ENCODE peak calls at places on chromosome 7, in seven cellular contexts. Z, M, T, J, L, I and F are unnamed samples.

GRCh38 chr7:53428045-53428444 is 392.6 kb downstream of the POM121L12 start:
- DNase-seq in T (no peak), I (no peak), Z (no peak), L (no peak), M (no peak), J (no peak), F (no peak)

GRCh38 chr7:429828-430180 is 89.8 kb downstream of the PDGFA start:
- DNase-seq in Z (no peak), M (no peak), J (no peak), L (no peak), T (no peak), I (no peak), F (no peak)

GRCh38 chr7:84058311-84059076 is 136.1 kb downstream of the SEMA3A start:
- DNase-seq in J (no peak), L (no peak), Z (no peak), I (no peak), M (no peak), T (peak; percentile 82), F (no peak)

GRCh38 chr7:99679400-99680191 is at the start of gene CYP3A5:
- DNase-seq in I (no peak), J (no peak), T (no peak), Z (peak; percentile 24), L (no peak), M (peak; percentile 90), F (no peak)

GRCh38 chr7:45703911-45704682 is 129.9 kb downstream of the ADCY1 start:
- DNase-seq in I (no peak), Z (no peak), T (no peak), L (no peak), J (no peak), M (no peak), F (no peak)

GRCh38 chr7:17274551-17275245 is 23.8 kb upstream of the AHR start:
- DNase-seq in I (no peak), J (no peak), T (no peak), M (no peak), Z (no peak), L (no peak), F (no peak)

GRCh38 chr7:94052398-94053180 is 48.4 kb upstream of the BET1 start:
- DNase-seq in J (no peak), T (no peak), I (no peak), L (peak; percentile 27), M (no peak), Z (no peak), F (no peak)

GRCh38 chr7:67462781-67463191 is 466.2 kb downstream of the TYW1 start:
- DNase-seq in L (no peak), M (no peak), Z (no peak), I (peak; percentile 88), T (no peak), J (no peak), F (peak; percentile 26)

GRCh38 chr7:75696263-75697037 is 42.3 kb downstream of the HIP1 start:
- DNase-seq in T (no peak), M (no peak), L (no peak), J (no peak), Z (no peak), I (no peak), F (no peak)

GRCh38 chr7:121696954-121697353 is 176.0 kb upstream of the PTPRZ1 start:
- DNase-seq in J (no peak), L (no peak), T (no peak), M (no peak), Z (no peak), I (no peak), F (no peak)
- TF ChIP-seq JUND in J (no peak), L (no peak), T (no peak), M (no peak), Z (no peak), I (no peak), F (no peak)

GRCh38 chr7:155871211-155871610 is 58.9 kb upstream of the SHH start:
- DNase-seq in Z (no peak), L (no peak), J (peak; percentile 19), M (no peak), T (no peak), I (no peak), F (no peak)
- TF ChIP-seq JUND in Z (no peak), L (no peak), J (no peak), M (no peak), T (no peak), I (no peak), F (no peak)

GRCh38 chr7:27781188-27781587 is 41.2 kb downstream of the TAX1BP1 start:
- DNase-seq in I (no peak), Z (no peak), L (no peak), M (no peak), J (no peak), T (no peak), F (peak; percentile 51)

GRCh38 chr7:27784399-27785053 is 44.6 kb downstream of the TAX1BP1 start:
- DNase-seq in L (no peak), I (peak; percentile 40), J (no peak), T (peak; percentile 81), M (peak; percentile 43), Z (peak; percentile 76), F (peak; percentile 71)

GRCh38 chr7:27777662-27778061 is 37.7 kb downstream of the TAX1BP1 start:
- DNase-seq in L (no peak), J (no peak), M (no peak), I (no peak), T (no peak), Z (no peak), F (no peak)

GRCh38 chr7:27779873-27780272 is 39.9 kb downstream of the TAX1BP1 start:
- DNase-seq in Z (no peak), T (no peak), J (no peak), M (no peak), L (no peak), I (no peak), F (no peak)

GRCh38 chr7:27782849-27783248 is 42.9 kb downstream of the TAX1BP1 start:
- DNase-seq in J (no peak), L (no peak), Z (no peak), I (no peak), M (no peak), T (no peak), F (no peak)
- TF ChIP-seq JUND in J (no peak), L (no peak), Z (no peak), I (peak; percentile 12), M (no peak), T (no peak), F (no peak)

DNA sequence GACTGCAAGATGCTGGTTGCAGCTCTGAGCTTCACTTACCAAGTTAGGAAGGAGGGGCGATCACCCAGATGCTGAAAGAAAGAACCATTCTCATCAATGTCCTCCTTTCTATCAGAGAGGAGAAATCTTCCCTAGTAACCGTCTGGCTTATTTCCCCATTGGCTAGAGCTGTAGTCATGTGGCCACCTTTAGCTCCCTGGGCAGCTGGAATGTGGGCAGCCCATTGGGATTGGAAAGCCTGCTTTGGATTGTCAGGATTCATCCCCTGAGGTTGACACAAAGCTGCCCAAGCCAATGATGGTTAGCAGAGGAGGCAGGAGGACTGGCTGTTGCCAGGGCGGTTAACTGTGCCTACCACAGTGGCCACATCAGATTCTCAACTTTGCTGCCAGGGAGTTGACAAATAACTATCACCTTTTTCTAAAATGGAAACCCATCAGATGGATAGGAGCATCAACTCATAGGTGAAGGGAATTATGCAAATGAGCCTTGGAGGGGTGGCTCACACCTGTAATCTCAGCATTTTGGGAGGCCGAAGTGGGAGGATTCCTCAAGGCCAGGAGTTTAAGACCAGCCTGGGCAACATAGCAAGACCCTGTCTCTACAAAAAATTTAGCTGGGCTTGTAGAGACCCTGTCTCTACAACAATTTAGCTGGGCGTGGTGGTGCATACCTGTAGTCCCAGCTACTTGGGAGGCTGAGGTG is 206.4 kb upstream of the GALNT17 start:
- DNase-seq in T (no peak), J (peak; percentile 61), I (no peak), L (no peak), M (no peak), Z (no peak), F (no peak)
- TF ChIP-seq JUND in T (no peak), J (no peak), I (no peak), L (no peak), M (no peak), Z (no peak), F (no peak)

GRCh38 chr7:47326220-47326619 is 255.7 kb downstream of the TNS3 start:
- DNase-seq in Z (no peak), L (no peak), I (no peak), J (peak; percentile 38), T (peak; percentile 7), M (no peak), F (no peak)
- TF ChIP-seq JUND in Z (no peak), L (no peak), I (peak; percentile 66), J (no peak), T (no peak), M (no peak), F (no peak)

GRCh38 chr7:6232130-6232529 is 40.3 kb downstream of the CYTH3 start:
- DNase-seq in Z (no peak), I (no peak), M (no peak), J (no peak), L (no peak), T (no peak), F (no peak)

GRCh38 chr7:6232534-6232933 is 39.9 kb downstream of the CYTH3 start:
- DNase-seq in J (no peak), M (peak; percentile 36), Z (no peak), L (no peak), T (no peak), I (no peak), F (no peak)

GRCh38 chr7:6228363-6228762 is 44.1 kb downstream of the CYTH3 start:
- DNase-seq in J (no peak), L (no peak), M (peak; percentile 62), Z (no peak), I (peak; percentile 50), T (no peak), F (no peak)

GRCh38 chr7:6228865-6229264 is 43.6 kb downstream of the CYTH3 start:
- DNase-seq in T (no peak), L (peak; percentile 40), I (peak; percentile 82), M (peak; percentile 70), Z (no peak), J (no peak), F (no peak)

DNA sequence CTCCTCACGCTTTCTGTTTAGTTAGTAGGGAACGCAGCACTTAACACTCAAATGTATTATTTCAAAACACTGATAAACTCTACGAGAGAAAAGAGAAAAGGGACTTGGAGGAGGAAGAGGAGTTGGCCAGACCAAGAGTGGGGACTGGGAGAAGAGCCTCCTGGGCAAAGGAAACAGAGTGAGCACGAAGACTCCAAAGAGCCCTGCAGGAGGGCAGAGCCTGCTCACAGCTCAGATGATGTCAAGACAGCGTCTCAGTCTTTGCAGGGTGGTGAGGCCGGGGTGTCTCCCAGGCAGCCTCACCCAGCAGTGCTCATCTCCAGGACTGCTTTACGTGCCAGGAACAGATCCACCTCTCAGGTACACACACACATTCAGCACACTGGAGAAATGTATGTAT is 41.2 kb downstream of the CYTH3 start:
- DNase-seq in L (no peak), T (no peak), M (no peak), J (no peak), Z (no peak), I (no peak), F (no peak)
- TF ChIP-seq JUND in L (no peak), T (no peak), M (no peak), J (no peak), Z (no peak), I (no peak), F (no peak)